ENCODE peak calls at places on chromosomes 16 and 17, in five cellular contexts. One of them, this sample, is unnamed.

GRCh38 chr17:66661411-66661843 is 173.5 kb upstream of the CACNG5 start:
- DNase-seq in endothelial cell of umbilical vein: peak
- DNase-seq in mesendoderm: no peak
- DNase-seq in GM23248: peak
- DNase-seq in H9: no peak
- DNase-seq in this sample: no peak

GRCh38 chr17:80192268-80192667 is 22.4 kb downstream of the CARD14 start:
- DNase-seq in endothelial cell of umbilical vein: peak
- DNase-seq in mesendoderm: no peak
- DNase-seq in GM23248: no peak
- DNase-seq in H9: peak
- DNase-seq in this sample: no peak

GRCh38 chr17:33452797-33453196 is 159.7 kb upstream of the ASIC2 start:
- DNase-seq in endothelial cell of umbilical vein: no peak
- DNase-seq in mesendoderm: peak
- DNase-seq in GM23248: no peak
- DNase-seq in H9: peak
- DNase-seq in this sample: peak

GRCh38 chr17:67244621-67245072 is 349 bp downstream of the HELZ start:
- DNase-seq in endothelial cell of umbilical vein: no peak
- DNase-seq in mesendoderm: no peak
- DNase-seq in GM23248: no peak
- DNase-seq in H9: no peak
- DNase-seq in this sample: no peak

GRCh38 chr17:81706232-81706611 is 3.1 kb downstream of the MRPL12 start:
- DNase-seq in endothelial cell of umbilical vein: no peak
- DNase-seq in mesendoderm: no peak
- DNase-seq in GM23248: no peak
- DNase-seq in H9: no peak
- DNase-seq in this sample: no peak

GRCh38 chr17:81027591-81028505 is 7.1 kb upstream of the BAIAP2 start:
- DNase-seq in endothelial cell of umbilical vein: no peak
- DNase-seq in mesendoderm: no peak
- DNase-seq in GM23248: no peak
- DNase-seq in H9: no peak
- DNase-seq in this sample: no peak

GRCh38 chr16:53518550-53519416 is 15.8 kb upstream of the AKTIP start:
- DNase-seq in endothelial cell of umbilical vein: peak
- DNase-seq in mesendoderm: no peak
- DNase-seq in GM23248: peak
- DNase-seq in H9: no peak
- DNase-seq in this sample: no peak

GRCh38 chr16:9816644-9817043 is 365.6 kb downstream of the GRIN2A start:
- DNase-seq in endothelial cell of umbilical vein: no peak
- DNase-seq in mesendoderm: no peak
- DNase-seq in GM23248: no peak
- DNase-seq in H9: no peak
- DNase-seq in this sample: no peak

GRCh38 chr17:50482110-50482509 is 3.5 kb downstream of the RSAD1 start:
- DNase-seq in endothelial cell of umbilical vein: no peak
- DNase-seq in mesendoderm: no peak
- DNase-seq in GM23248: no peak
- DNase-seq in H9: no peak
- DNase-seq in this sample: no peak

GRCh38 chr17:2094891-2095535 is 40.1 kb downstream of the HIC1 start:
- DNase-seq in endothelial cell of umbilical vein: peak
- DNase-seq in mesendoderm: peak
- DNase-seq in GM23248: peak
- DNase-seq in H9: peak
- DNase-seq in this sample: no peak

GRCh38 chr17:7294614-7295153 is at the start of gene YBX2:
- DNase-seq in endothelial cell of umbilical vein: peak
- DNase-seq in mesendoderm: peak
- DNase-seq in GM23248: peak
- DNase-seq in H9: peak
- DNase-seq in this sample: peak
- H3K9ac ChIP-seq in endothelial cell of umbilical vein: no peak
- H3K9ac ChIP-seq in mesendoderm: peak
- H3K9ac ChIP-seq in GM23248: no peak
- H3K9ac ChIP-seq in H9: peak
- H3K9ac ChIP-seq in this sample: peak

DNA sequence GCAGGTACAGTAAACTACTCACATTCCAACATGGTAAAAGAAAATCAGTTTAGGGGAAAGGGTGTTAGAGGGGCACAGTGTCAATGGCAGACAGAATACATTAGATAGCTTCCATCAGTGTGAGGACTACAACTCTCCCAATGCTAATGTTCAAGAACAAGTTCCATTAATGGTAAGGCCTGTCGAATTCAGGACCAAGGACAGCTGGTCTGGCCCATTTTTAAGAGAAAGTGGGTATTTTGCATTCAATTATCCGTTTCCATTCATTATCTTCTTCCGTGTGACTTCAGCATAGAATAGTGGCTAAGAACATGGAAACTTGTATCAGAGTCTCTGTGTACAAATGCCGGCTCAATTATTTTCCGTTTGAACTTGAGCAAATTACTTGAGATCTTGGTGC is 98.4 kb downstream of the XYLT1 start:
- DNase-seq in endothelial cell of umbilical vein: no peak
- DNase-seq in mesendoderm: no peak
- DNase-seq in GM23248: peak
- DNase-seq in H9: no peak
- DNase-seq in this sample: no peak
- H3K9ac ChIP-seq in endothelial cell of umbilical vein: no peak
- H3K9ac ChIP-seq in mesendoderm: no peak
- H3K9ac ChIP-seq in GM23248: no peak
- H3K9ac ChIP-seq in H9: no peak
- H3K9ac ChIP-seq in this sample: no peak

GRCh38 chr16:50313596-50314483 is 47.5 kb downstream of the ADCY7 start:
- DNase-seq in endothelial cell of umbilical vein: peak
- DNase-seq in mesendoderm: peak
- DNase-seq in GM23248: peak
- DNase-seq in H9: peak
- DNase-seq in this sample: no peak
- H3K9ac ChIP-seq in endothelial cell of umbilical vein: no peak
- H3K9ac ChIP-seq in mesendoderm: no peak
- H3K9ac ChIP-seq in GM23248: peak
- H3K9ac ChIP-seq in H9: no peak
- H3K9ac ChIP-seq in this sample: no peak

GRCh38 chr16:57084257-57084770 is 8.1 kb upstream of the CPNE2 start:
- DNase-seq in endothelial cell of umbilical vein: peak
- DNase-seq in mesendoderm: peak
- DNase-seq in GM23248: peak
- DNase-seq in H9: peak
- DNase-seq in this sample: peak
- H3K9ac ChIP-seq in endothelial cell of umbilical vein: no peak
- H3K9ac ChIP-seq in mesendoderm: no peak
- H3K9ac ChIP-seq in GM23248: no peak
- H3K9ac ChIP-seq in H9: no peak
- H3K9ac ChIP-seq in this sample: no peak

GRCh38 chr17:3639981-3640596 is 3.5 kb downstream of the CTNS start:
- DNase-seq in endothelial cell of umbilical vein: peak
- DNase-seq in mesendoderm: peak
- DNase-seq in GM23248: no peak
- DNase-seq in H9: no peak
- DNase-seq in this sample: no peak

GRCh38 chr17:3636908-3637373 is 381 bp downstream of the CTNS start:
- DNase-seq in endothelial cell of umbilical vein: no peak
- DNase-seq in mesendoderm: peak
- DNase-seq in GM23248: peak
- DNase-seq in H9: no peak
- DNase-seq in this sample: no peak

GRCh38 chr17:3645310-3645709 is 8.8 kb downstream of the CTNS start:
- DNase-seq in endothelial cell of umbilical vein: no peak
- DNase-seq in mesendoderm: no peak
- DNase-seq in GM23248: no peak
- DNase-seq in H9: no peak
- DNase-seq in this sample: no peak

GRCh38 chr17:3641717-3642486 is 5.3 kb downstream of the CTNS start:
- DNase-seq in endothelial cell of umbilical vein: peak
- DNase-seq in mesendoderm: peak
- DNase-seq in GM23248: no peak
- DNase-seq in H9: no peak
- DNase-seq in this sample: no peak

DNA sequence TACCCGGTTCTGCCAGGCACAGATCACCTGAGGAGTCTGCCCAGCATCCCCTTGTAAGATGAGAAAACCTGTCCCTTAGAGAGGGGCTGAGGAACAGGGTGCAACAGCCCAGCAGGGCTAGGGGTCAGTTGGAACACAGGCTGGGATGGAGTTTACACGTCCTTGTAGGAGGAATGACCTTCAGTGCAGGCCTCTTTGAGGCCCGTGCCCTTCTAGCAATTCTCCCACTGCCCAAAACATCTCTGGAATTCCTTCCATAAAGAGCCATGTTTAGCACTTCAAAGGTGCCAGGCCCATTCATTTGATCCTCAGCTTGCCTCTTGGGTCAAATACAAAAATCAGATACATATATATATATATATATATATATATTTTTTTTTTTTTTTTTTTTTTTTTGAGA is 4.5 kb downstream of the CTNS start:
- DNase-seq in endothelial cell of umbilical vein: no peak
- DNase-seq in mesendoderm: peak
- DNase-seq in GM23248: no peak
- DNase-seq in H9: no peak
- DNase-seq in this sample: no peak
- H3K9ac ChIP-seq in endothelial cell of umbilical vein: no peak
- H3K9ac ChIP-seq in mesendoderm: no peak
- H3K9ac ChIP-seq in GM23248: no peak
- H3K9ac ChIP-seq in H9: no peak
- H3K9ac ChIP-seq in this sample: no peak